ENCODE peak calls at places on chromosomes 12 and 14, in four cellular contexts. One of them, this sample, is unnamed.

GRCh38 chr12:121769297-121769830 is 24.1 kb downstream of the RHOF start:
- DNase-seq in GM23338: no peak
- DNase-seq in endothelial cell: no peak
- DNase-seq in amniotic stem cell: no peak
- DNase-seq in this sample: no peak

GRCh38 chr12:67519824-67520433 is 128.6 kb upstream of the DYRK2 start:
- DNase-seq in GM23338: peak; percentile 94
- DNase-seq in endothelial cell: no peak
- DNase-seq in amniotic stem cell: no peak
- DNase-seq in this sample: no peak

GRCh38 chr12:63294327-63294632 is 143.3 kb upstream of the AVPR1A start:
- DNase-seq in GM23338: no peak
- DNase-seq in endothelial cell: no peak
- DNase-seq in amniotic stem cell: peak; percentile 35
- DNase-seq in this sample: no peak

GRCh38 chr12:52007158-52007921 is 594 bp downstream of the TAMALIN start:
- DNase-seq in GM23338: peak; percentile 49
- DNase-seq in endothelial cell: no peak
- DNase-seq in amniotic stem cell: no peak
- DNase-seq in this sample: no peak

GRCh38 chr14:76918751-76919421 is 92.7 kb downstream of the LRRC74A start:
- DNase-seq in GM23338: peak; percentile 75
- DNase-seq in endothelial cell: peak; percentile 45
- DNase-seq in amniotic stem cell: peak; percentile 94
- DNase-seq in this sample: peak; percentile 66

GRCh38 chr12:119804011-119804641 is 73.0 kb downstream of the CIT start:
- DNase-seq in GM23338: peak; percentile 88
- DNase-seq in endothelial cell: peak; percentile 60
- DNase-seq in amniotic stem cell: peak; percentile 26
- DNase-seq in this sample: peak; percentile 75

GRCh38 chr14:49870908-49871307 is 18.3 kb upstream of the NEMF start:
- DNase-seq in GM23338: no peak
- DNase-seq in endothelial cell: no peak
- DNase-seq in amniotic stem cell: no peak
- DNase-seq in this sample: no peak

GRCh38 chr12:11894890-11895289 is 175.8 kb upstream of the BCL2L14 start:
- DNase-seq in GM23338: no peak
- DNase-seq in endothelial cell: no peak
- DNase-seq in amniotic stem cell: no peak
- DNase-seq in this sample: no peak

GRCh38 chr14:22311625-22312024 is 277.4 kb downstream of the DAD1 start:
- DNase-seq in GM23338: no peak
- DNase-seq in endothelial cell: no peak
- DNase-seq in amniotic stem cell: no peak
- DNase-seq in this sample: no peak

GRCh38 chr14:95200404-95200803 is 43.1 kb upstream of the DICER1 start:
- DNase-seq in GM23338: no peak
- DNase-seq in endothelial cell: no peak
- DNase-seq in amniotic stem cell: no peak
- DNase-seq in this sample: no peak

GRCh38 chr12:112327209-112327930 is 54.9 kb downstream of the HECTD4 start:
- DNase-seq in GM23338: no peak
- DNase-seq in endothelial cell: no peak
- DNase-seq in amniotic stem cell: no peak
- DNase-seq in this sample: no peak

GRCh38 chr12:109949089-109949488 is 47.1 kb downstream of the GIT2 start:
- DNase-seq in GM23338: no peak
- DNase-seq in endothelial cell: no peak
- DNase-seq in amniotic stem cell: no peak
- DNase-seq in this sample: no peak

GRCh38 chr12:110941391-110941790 is 21.0 kb upstream of the MYL2 start:
- DNase-seq in GM23338: no peak
- DNase-seq in endothelial cell: no peak
- DNase-seq in amniotic stem cell: no peak
- DNase-seq in this sample: no peak

GRCh38 chr14:53963491-53964227 is 7.0 kb upstream of the BMP4 start:
- DNase-seq in GM23338: peak; percentile 67
- DNase-seq in endothelial cell: peak; percentile 57
- DNase-seq in amniotic stem cell: no peak
- DNase-seq in this sample: no peak

GRCh38 chr14:45785240-45785639 is 532.2 kb upstream of the MIS18BP1 start:
- DNase-seq in GM23338: no peak
- DNase-seq in endothelial cell: no peak
- DNase-seq in amniotic stem cell: no peak
- DNase-seq in this sample: no peak

GRCh38 chr14:75163677-75164076 is 12.7 kb downstream of the TMED10 start:
- DNase-seq in GM23338: no peak
- DNase-seq in endothelial cell: no peak
- DNase-seq in amniotic stem cell: no peak
- DNase-seq in this sample: no peak

GRCh38 chr12:1608783-1609119 is 14.4 kb upstream of the FBXL14 start:
- DNase-seq in GM23338: no peak
- DNase-seq in endothelial cell: no peak
- DNase-seq in amniotic stem cell: no peak
- DNase-seq in this sample: no peak

GRCh38 chr12:52350021-52350620 is 17.2 kb downstream of the KRT85 start:
- DNase-seq in GM23338: no peak
- DNase-seq in endothelial cell: no peak
- DNase-seq in amniotic stem cell: no peak
- DNase-seq in this sample: no peak

GRCh38 chr14:63677891-63678379 is 36.3 kb upstream of the WDR89 start:
- DNase-seq in GM23338: no peak
- DNase-seq in endothelial cell: no peak
- DNase-seq in amniotic stem cell: peak; percentile 1
- DNase-seq in this sample: no peak